ENCODE peak calls at places on chromosomes 4 and X, in four cellular contexts. Y is epithelial cell of esophagus, E is NCI-H2029, S is stomach. A is an unnamed sample.

GRCh38 chrX:34770511-34770910 is 113.4 kb upstream of the TMEM47 start:
- DNase-seq in Y (no peak), E (no peak), S (no peak), A (no peak)

GRCh38 chr4:185143596-185143969 is 517 bp downstream of the SLC25A4 start:
- DNase-seq in Y (peak), E (peak), S (peak), A (no peak)

GRCh38 chr4:48699470-48699869 is 80.6 kb downstream of the FRYL start:
- DNase-seq in Y (peak), E (no peak), S (no peak), A (peak)

GRCh38 chrX:70029790-70030189 is 19.9 kb downstream of the AWAT2 start:
- DNase-seq in Y (no peak), E (no peak), S (no peak), A (no peak)

GRCh38 chrX:15523088-15523487 is 22.5 kb downstream of the BMX start:
- DNase-seq in Y (no peak), E (no peak), S (no peak), A (no peak)

GRCh38 chr4:167614866-167615265 is 380.6 kb upstream of the SPOCK3 start:
- DNase-seq in Y (peak), E (no peak), S (no peak), A (peak)

GRCh38 chrX:38452603-38453002 is 100.2 kb downstream of the OTC start:
- DNase-seq in Y (no peak), E (no peak), S (no peak), A (no peak)

GRCh38 chrX:30935985-30936384 is 46.9 kb upstream of the TAB3 start:
- DNase-seq in Y (peak), E (no peak), S (peak), A (no peak)

GRCh38 chr4:188016754-188017153 is 21.2 kb downstream of the ZFP42 start:
- DNase-seq in Y (no peak), E (no peak), S (no peak), A (no peak)

GRCh38 chr4:84492737-84493091 is 6.4 kb downstream of the NKX6-1 start:
- DNase-seq in Y (no peak), E (no peak), S (no peak), A (no peak)